ENCODE peak calls at places on chromosomes 6 and 20, in five cellular contexts. Q, B, H, C and K are unnamed samples.

GRCh38 chr20:24978493-24978892 is 14.1 kb downstream of the APMAP start:
- DNase-seq in Q (no peak), B (no peak), H (no peak), C (no peak), K (no peak)

GRCh38 chr6:112040933-112041332 is 13.0 kb upstream of the CCN6 start:
- DNase-seq in Q (no peak), B (no peak), H (no peak), C (no peak), K (peak; percentile 58)

GRCh38 chr6:38843798-38844197 is 128.7 kb downstream of the DNAH8 start:
- DNase-seq in Q (no peak), B (no peak), H (no peak), C (no peak), K (no peak)

GRCh38 chr6:38495922-38496635 is 143.7 kb downstream of the BTBD9 start:
- DNase-seq in Q (no peak), B (no peak), H (no peak), C (no peak), K (peak; percentile 35)

GRCh38 chr6:27889628-27890315 is 22.4 kb downstream of the OR2B2 start:
- DNase-seq in Q (no peak), B (no peak), H (no peak), C (peak; percentile 39), K (peak; percentile 17)

GRCh38 chr6:91097316-91097878 is 510.5 kb upstream of the MAP3K7 start:
- DNase-seq in Q (no peak), B (no peak), H (no peak), C (no peak), K (no peak)

GRCh38 chr6:112041535-112041934 is 12.4 kb upstream of the CCN6 start:
- DNase-seq in Q (no peak), B (no peak), H (no peak), C (no peak), K (peak; percentile 17)

GRCh38 chr6:56087421-56087820 is 160.0 kb downstream of the COL21A1 start:
- DNase-seq in Q (no peak), B (no peak), H (no peak), C (no peak), K (peak; percentile 36)

GRCh38 chr20:47682916-47683315 is 102.4 kb downstream of the SULF2 start:
- DNase-seq in Q (no peak), B (no peak), H (no peak), C (no peak), K (no peak)

GRCh38 chr6:133971861-133972260 is 18.8 kb downstream of the TBPL1 start:
- DNase-seq in Q (no peak), B (no peak), H (no peak), C (no peak), K (no peak)

GRCh38 chr6:95685817-95686216 is 108.5 kb downstream of the MANEA start:
- DNase-seq in Q (no peak), B (no peak), H (no peak), C (peak; percentile 39), K (no peak)

GRCh38 chr20:37796733-37797132 is 102.9 kb downstream of the CTNNBL1 start:
- DNase-seq in Q (no peak), B (no peak), H (no peak), C (no peak), K (no peak)

GRCh38 chr20:38674178-38675133 is 49.8 kb upstream of the SLC32A1 start:
- DNase-seq in Q (peak; percentile 58), B (peak; percentile 44), H (no peak), C (peak; percentile 86), K (peak; percentile 56)

GRCh38 chr20:19274412-19275015 is 62.1 kb downstream of the SLC24A3 start:
- DNase-seq in Q (no peak), B (no peak), H (no peak), C (no peak), K (no peak)

GRCh38 chr6:166419268-166419667 is 36.5 kb upstream of the MPC1 start:
- DNase-seq in Q (peak; percentile 78), B (no peak), H (no peak), C (no peak), K (peak; percentile 13)

GRCh38 chr6:37988131-37988530 is 168.6 kb downstream of the ZFAND3 start:
- DNase-seq in Q (no peak), B (no peak), H (peak; percentile 9), C (no peak), K (peak; percentile 35)

GRCh38 chr20:24721891-24722530 is 227.1 kb upstream of the CST7 start:
- DNase-seq in Q (peak; percentile 10), B (no peak), H (no peak), C (no peak), K (no peak)

GRCh38 chr6:13412639-13413465 is 74.5 kb downstream of the GFOD1 start:
- DNase-seq in Q (no peak), B (no peak), H (no peak), C (peak; percentile 10), K (no peak)